ENCODE peak calls at places on chromosomes 6 and 20, in five cellular contexts. X, Q, V, R and W are unnamed samples.

GRCh38 chr6:34030831-34031566 is 114.9 kb downstream of the GRM4 start:
- DNase-seq in Q (no peak), R (no peak), V (no peak), X (no peak), W (no peak)

GRCh38 chr6:112468359-112468758 is 121.2 kb downstream of the RFPL4B start:
- DNase-seq in V (peak; percentile 76), X (no peak), R (no peak), Q (peak; percentile 30), W (no peak)

GRCh38 chr6:144264270-144265060 is 20.7 kb upstream of the UTRN start:
- DNase-seq in X (no peak), R (no peak), V (peak; percentile 94), Q (peak; percentile 64), W (no peak)

GRCh38 chr6:12097791-12098190 is 85.7 kb downstream of the HIVEP1 start:
- DNase-seq in X (no peak), Q (no peak), R (no peak), V (peak; percentile 14), W (no peak)

GRCh38 chr20:21396921-21397340 is 395 bp downstream of the NKX2-4 start:
- DNase-seq in Q (no peak), V (no peak), R (peak; percentile 30), X (no peak), W (no peak)

GRCh38 chr20:60422848-60423247 is 464.6 kb downstream of the CDH26 start:
- DNase-seq in X (no peak), Q (no peak), V (no peak), R (no peak), W (no peak)

GRCh38 chr6:128676456-128676855 is 156.1 kb upstream of the PTPRK start:
- DNase-seq in R (no peak), Q (no peak), X (no peak), V (no peak), W (no peak)

GRCh38 chr6:143060806-143061596 is at the start of gene AIG1:
- DNase-seq in R (peak; percentile 66), X (peak; percentile 43), Q (no peak), V (no peak), W (peak; percentile 77)

GRCh38 chr6:85458782-85459181 is 8.9 kb downstream of the NT5E start:
- DNase-seq in R (no peak), Q (no peak), V (no peak), X (no peak), W (no peak)

GRCh38 chr20:62914970-62915457 is 11.3 kb downstream of the DIDO1 start:
- DNase-seq in Q (peak; percentile 42), X (no peak), R (no peak), V (peak; percentile 51), W (no peak)

GRCh38 chr6:161750677-161751076 is 476.8 kb upstream of the AGPAT4 start:
- DNase-seq in R (no peak), V (peak; percentile 40), Q (no peak), X (no peak), W (no peak)

GRCh38 chr20:45191926-45192325 is 14.9 kb upstream of the SEMG1 start:
- DNase-seq in X (no peak), R (no peak), Q (no peak), V (no peak), W (no peak)

GRCh38 chr20:45189861-45190260 is 15.2 kb downstream of the PI3 start:
- DNase-seq in Q (no peak), V (no peak), X (no peak), R (no peak), W (no peak)

GRCh38 chr20:45187693-45188092 is 13.0 kb downstream of the PI3 start:
- DNase-seq in R (no peak), V (no peak), X (no peak), Q (no peak), W (no peak)

GRCh38 chr20:45189067-45189611 is 14.4 kb downstream of the PI3 start:
- DNase-seq in Q (no peak), R (no peak), V (no peak), X (no peak), W (no peak)

GRCh38 chr20:45193331-45193730 is 13.5 kb upstream of the SEMG1 start:
- DNase-seq in Q (no peak), X (no peak), R (no peak), V (no peak), W (no peak)
- TF ChIP-seq CTCF in Q (no peak), X (no peak), R (no peak), V (no peak), W (no peak)

DNA sequence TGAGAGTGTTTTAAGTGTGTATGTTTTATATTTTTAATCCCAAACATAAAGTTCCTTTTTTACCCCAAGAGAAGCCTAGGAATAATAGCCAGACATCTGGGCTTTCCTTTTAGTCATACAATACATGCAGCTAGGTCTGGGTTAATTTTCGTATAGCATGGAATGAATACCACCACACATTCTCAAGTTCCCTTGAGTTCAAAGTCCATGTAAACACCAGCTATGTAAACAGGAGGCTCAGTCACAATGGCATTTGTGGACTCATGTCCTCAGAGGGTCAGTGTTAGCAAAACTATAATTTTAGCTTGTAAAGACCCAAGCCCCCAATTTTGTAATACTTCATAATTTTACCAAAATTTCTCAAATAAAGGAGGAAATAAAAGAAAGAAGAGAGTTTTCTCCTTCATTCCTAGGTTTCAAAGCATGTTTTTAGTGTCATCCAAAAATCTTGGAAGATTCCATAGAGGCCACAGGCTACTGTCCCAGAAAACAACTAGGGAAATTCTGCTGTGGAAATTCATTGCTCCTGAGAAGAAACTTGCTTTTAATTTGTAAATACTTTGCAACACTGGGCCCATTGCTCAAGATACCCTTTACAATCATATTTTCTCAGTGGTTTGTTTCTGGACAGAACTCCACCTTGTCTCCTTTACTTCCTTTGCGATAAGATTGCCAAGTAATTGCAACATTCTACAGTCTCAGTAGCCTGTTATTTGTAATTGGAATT is 671.2 kb downstream of the COL12A1 start:
- DNase-seq in R (no peak), V (peak; percentile 87), X (no peak), Q (no peak), W (no peak)
- TF ChIP-seq CTCF in R (no peak), V (no peak), X (no peak), Q (no peak), W (no peak)

GRCh38 chr20:51042657-51043247 is 19.8 kb upstream of the KCNG1 start:
- DNase-seq in X (no peak), V (no peak), Q (no peak), R (no peak), W (no peak)
- TF ChIP-seq CTCF in X (peak; percentile 30), V (peak; percentile 36), Q (peak; percentile 31), R (peak; percentile 39), W (peak; percentile 62)

GRCh38 chr20:58621906-58622548 is 29.1 kb upstream of the STX16 start:
- DNase-seq in R (no peak), X (no peak), Q (no peak), V (no peak), W (no peak)
- TF ChIP-seq CTCF in R (peak; percentile 29), X (no peak), Q (peak; percentile 30), V (peak; percentile 42), W (peak; percentile 43)